ENCODE peak calls at places on chromosome X, in six cellular contexts. P is posterior cingulate gyrus; I is activated CD8-positive, alpha-beta memory T cell treated with anti-CD3 and anti-CD28 coated beads for 48 hours; T is esophagus squamous epithelium; C is stimulated activated CD4-positive, alpha-beta T cell treated with anti-CD3 and anti-CD28 coated beads, Interleukin-12 subunit alpha, Interleukin-12 subunit beta, amount 100 ng/mL, for 24 hours; B is activated CD4-positive, alpha-beta T cell treated with anti-CD3 and anti-CD28 coated beads, Interleukin-2, amount 50 U/mL, for 24 hours. U is an unnamed sample.

GRCh38 chrX:152418025-152418424 is 33.1 kb downstream of the GABRA3 start:
- DNase-seq in P (no peak), I (no peak), C (no peak), T (no peak), B (no peak), U (no peak)

GRCh38 chrX:154592505-154592904 is 7.6 kb downstream of the CTAG1A start:
- DNase-seq in B (no peak), T (no peak), P (no peak), I (no peak), C (no peak), U (no peak)

GRCh38 chrX:132488092-132488749 is 617 bp downstream of the MBNL3 start:
- DNase-seq in I (no peak), C (no peak), B (no peak), P (no peak), T (no peak), U (peak)

GRCh38 chrX:15973299-15973698 is 118.7 kb upstream of the AP1S2 start:
- DNase-seq in B (no peak), I (no peak), C (no peak), P (no peak), T (no peak), U (no peak)

GRCh38 chrX:96540111-96540631 is 144.5 kb upstream of the DIAPH2 start:
- DNase-seq in B (no peak), P (no peak), C (no peak), T (no peak), I (no peak), U (no peak)

GRCh38 chrX:53481816-53482485 is 47.8 kb upstream of the HSD17B10 start:
- DNase-seq in B (no peak), I (no peak), P (no peak), C (no peak), T (no peak), U (no peak)

GRCh38 chrX:85052207-85052606 is 48.5 kb downstream of the APOOL start:
- DNase-seq in B (no peak), C (no peak), P (no peak), T (no peak), I (no peak), U (no peak)

GRCh38 chrX:70429759-70430158 is 6.6 kb downstream of the GDPD2 start:
- DNase-seq in C (no peak), T (no peak), P (peak), B (no peak), I (no peak), U (no peak)

GRCh38 chrX:36019164-36019563 is 99.6 kb downstream of the CFAP47 start:
- DNase-seq in T (no peak), P (no peak), I (no peak), C (no peak), B (no peak), U (no peak)